ENCODE peak calls at places on chromosomes 5 and 9, in seven cellular contexts. T is nephron progenitor cell; H is effector CD4-positive, alpha-beta T cell; R is glutamatergic neuron; D is germinal center; E is stimulated activated CD8-positive, alpha-beta memory T cell treated with anti-CD3 and anti-CD28 coated beads, Interleukin-4, amount 100 ng/mL, for 1 hour; Z is iPS-NIHi11. A is an unnamed sample.
A peak's percentile ranks its signal among the peaks of the same experiment; 100 is the strongest.

GRCh38 chr5:66987949-66988838 is 208.4 kb downstream of the CD180 start:
- DNase-seq in H (no peak), E (no peak), R (no peak), Z (peak; percentile 29), D (peak; percentile 21), T (no peak), A (peak; percentile 77)

GRCh38 chr5:122053181-122054109 is 24.6 kb downstream of the LOX start:
- DNase-seq in Z (no peak), E (no peak), R (no peak), T (no peak), D (no peak), H (no peak), A (no peak)

GRCh38 chr9:138058181-138058580 is 180.6 kb downstream of the CACNA1B start:
- DNase-seq in D (no peak), R (no peak), T (no peak), H (no peak), E (no peak), Z (no peak), A (no peak)

GRCh38 chr5:87300744-87301143 is 33.1 kb downstream of the RASA1 start:
- DNase-seq in E (no peak), Z (no peak), T (no peak), D (no peak), H (no peak), R (no peak), A (peak; percentile 21)

GRCh38 chr9:1201262-1201661 is 151.1 kb downstream of the DMRT2 start:
- DNase-seq in T (no peak), E (no peak), H (no peak), D (no peak), Z (no peak), R (no peak), A (no peak)

GRCh38 chr5:27494845-27495244 is 456.5 kb upstream of the CDH9 start:
- DNase-seq in H (no peak), E (no peak), Z (no peak), T (no peak), R (no peak), D (no peak), A (no peak)

GRCh38 chr9:12702160-12702758 is 9.1 kb downstream of the TYRP1 start:
- DNase-seq in Z (peak; percentile 48), H (no peak), R (peak; percentile 50), E (no peak), D (no peak), T (peak; percentile 41), A (peak; percentile 96)

GRCh38 chr5:103847060-103847459 is 284.5 kb upstream of the NUDT12 start:
- DNase-seq in R (no peak), E (no peak), T (no peak), D (no peak), H (no peak), Z (no peak), A (no peak)

GRCh38 chr9:129412814-129413536 is 207.9 kb downstream of the C9orf50 start:
- DNase-seq in Z (peak; percentile 14), T (peak; percentile 58), R (peak; percentile 43), H (peak; percentile 45), E (no peak), D (no peak), A (peak; percentile 73)

GRCh38 chr9:122389799-122390481 is 19.1 kb downstream of the PTGS1 start:
- DNase-seq in H (no peak), R (no peak), Z (peak; percentile 47), D (peak; percentile 53), T (no peak), E (no peak), A (peak; percentile 26)

GRCh38 chr5:80125962-80126480 is 90.9 kb downstream of the THBS4 start:
- DNase-seq in Z (no peak), E (no peak), D (no peak), H (no peak), R (no peak), T (no peak), A (peak; percentile 47)

GRCh38 chr5:95715799-95716461 is 15.2 kb upstream of the RHOBTB3 start:
- DNase-seq in Z (no peak), R (no peak), H (no peak), T (no peak), E (no peak), D (no peak), A (no peak)

GRCh38 chr9:72753261-72753893 is 199.5 kb downstream of the ALDH1A1 start:
- DNase-seq in E (no peak), R (no peak), D (no peak), H (no peak), Z (peak; percentile 14), T (no peak), A (peak; percentile 14)

GRCh38 chr5:172546196-172546595 is 91.9 kb upstream of the SH3PXD2B start:
- DNase-seq in D (no peak), E (no peak), T (no peak), H (no peak), R (no peak), Z (no peak), A (no peak)

GRCh38 chr5:109645591-109646236 is 44.0 kb upstream of the MAN2A1 start:
- DNase-seq in E (no peak), H (no peak), T (peak; percentile 15), D (no peak), R (peak; percentile 62), Z (peak; percentile 14), A (peak; percentile 17)

GRCh38 chr5:168292783-168293696 is 1.6 kb downstream of the WWC1 start:
- DNase-seq in E (no peak), Z (no peak), R (no peak), T (no peak), H (no peak), D (no peak), A (no peak)